ENCODE peak calls at places on chromosomes 16 and 17, in ten cellular contexts. S is tibial artery; X is fibroblast of the aortic adventitia; E is omental fat pad; O is osteoblast; U is mesothelial cell of epicardium; Z is upper lobe of left lung; I is CD4-positive, alpha-beta T cell; K is breast epithelium; J is RWPE1. M is an unnamed sample.

GRCh38 chr16:73215482-73216377 is 167.8 kb upstream of the ZFHX3 start:
- DNase-seq in Z (no peak), K (no peak), S (no peak), O (no peak), E (no peak), I (no peak), J (no peak), U (no peak), X (no peak), M (no peak)

GRCh38 chr16:46918905-46919792 is 35.0 kb downstream of the GPT2 start:
- DNase-seq in J (no peak), Z (no peak), U (no peak), K (no peak), I (no peak), E (no peak), O (peak), S (no peak), X (no peak), M (no peak)

GRCh38 chr16:29848420-29849297 is 14.4 kb downstream of the CDIPT start:
- DNase-seq in K (peak), Z (peak), X (peak), O (peak), S (peak), U (no peak), J (peak), I (peak), E (peak), M (no peak)

GRCh38 chr17:3972281-3972731 is 8.1 kb upstream of the ATP2A3 start:
- DNase-seq in O (peak), Z (no peak), I (no peak), K (no peak), X (no peak), J (no peak), S (no peak), E (no peak), U (no peak), M (no peak)

GRCh38 chr16:46673320-46674013 is 15.5 kb downstream of the VPS35 start:
- DNase-seq in E (no peak), K (no peak), U (peak), S (peak), J (peak), X (peak), I (no peak), O (peak), Z (no peak), M (no peak)

GRCh38 chr17:15900871-15901270 is 44.1 kb upstream of the ADORA2B start:
- DNase-seq in U (no peak), E (no peak), S (no peak), K (no peak), O (no peak), Z (no peak), I (no peak), X (no peak), J (no peak), M (no peak)

GRCh38 chr16:81094771-81095251 is 1.4 kb downstream of the GCSH start:
- DNase-seq in E (no peak), U (no peak), Z (no peak), I (no peak), O (no peak), S (no peak), X (peak), K (no peak), J (no peak), M (no peak)

GRCh38 chr16:19113577-19114358 is at the start of gene ITPRIPL2:
- DNase-seq in E (peak), S (peak), J (peak), U (peak), K (peak), O (peak), X (peak), Z (peak), I (no peak), M (peak)

GRCh38 chr16:11627822-11628457 is 40.3 kb upstream of the SNN start:
- DNase-seq in J (peak), S (no peak), O (peak), K (peak), X (peak), Z (no peak), I (no peak), E (no peak), U (no peak), M (no peak)

GRCh38 chr17:3510090-3510489 is 34.3 kb downstream of the ASPA start:
- DNase-seq in J (no peak), E (no peak), O (no peak), K (no peak), U (no peak), Z (no peak), I (no peak), S (no peak), X (no peak), M (no peak)

DNA sequence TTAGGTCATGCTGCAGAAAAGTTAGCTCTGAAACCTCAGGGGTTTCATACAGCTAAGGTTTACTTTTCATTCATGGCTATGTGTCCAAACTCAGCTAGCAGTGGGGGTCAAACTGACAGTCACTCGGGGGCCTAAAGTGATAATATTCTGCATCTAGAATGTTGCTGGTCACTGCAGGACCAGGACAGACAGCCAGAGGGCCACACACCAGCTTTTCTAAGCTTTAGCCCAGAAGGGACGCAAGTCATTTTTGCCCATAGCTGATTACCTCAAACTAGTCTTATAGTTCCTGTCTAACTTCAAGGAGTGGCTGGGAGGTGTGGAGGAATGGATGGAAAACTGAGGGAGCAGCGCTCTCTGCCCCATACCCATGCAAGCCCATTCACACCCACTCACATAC is 163.0 kb upstream of the NLRP1 start:
- DNase-seq in U (no peak), Z (no peak), J (no peak), I (no peak), X (no peak), O (no peak), S (no peak), K (no peak), E (no peak), M (no peak)
- TF ChIP-seq CTCF in U (no peak), Z (no peak), J (no peak), I (no peak), X (peak), O (peak), S (no peak), K (no peak), E (no peak), M (no peak)

DNA sequence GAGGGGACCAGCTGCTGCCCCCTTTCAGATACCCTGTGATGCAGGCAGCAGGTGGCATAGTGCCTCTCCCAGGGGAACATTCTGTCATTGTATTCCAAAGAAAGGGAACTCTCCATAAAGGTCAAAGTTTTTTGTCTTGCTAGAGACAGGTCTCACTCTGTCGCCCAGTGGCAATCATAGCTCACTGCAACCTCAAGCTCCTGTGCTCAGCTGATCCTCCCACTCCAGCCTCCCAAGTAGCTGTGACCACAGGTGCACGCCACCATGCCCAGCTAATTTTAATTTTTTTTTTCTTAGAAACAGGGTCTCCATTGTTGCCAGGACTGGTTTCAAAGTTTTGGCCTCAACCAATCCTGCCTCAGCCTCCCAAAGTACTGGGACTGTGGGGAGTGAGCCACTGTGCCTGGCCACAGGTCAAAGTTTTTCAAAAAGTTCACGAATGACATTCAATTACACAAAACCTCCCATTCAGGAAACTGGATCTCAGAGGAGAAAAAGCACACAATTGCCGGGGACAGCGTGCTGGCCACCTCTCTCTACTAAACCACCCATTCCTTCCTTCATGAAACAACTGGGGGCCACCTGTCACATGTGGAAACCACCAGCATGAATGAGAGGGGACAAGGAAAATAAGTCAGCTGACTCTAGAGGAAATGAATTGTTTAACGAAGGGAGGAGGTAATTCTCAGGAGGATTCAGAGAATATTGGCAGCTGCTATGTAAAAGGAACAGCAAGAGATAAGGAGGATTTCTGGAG is 80.0 kb downstream of the MARCHF10 start:
- DNase-seq in S (no peak), Z (no peak), K (no peak), E (no peak), O (no peak), J (no peak), X (no peak), I (no peak), U (no peak), M (no peak)
- TF ChIP-seq CTCF in S (no peak), Z (no peak), K (no peak), E (no peak), O (no peak), J (no peak), X (no peak), I (no peak), U (no peak), M (no peak)

GRCh38 chr16:1336619-1337018 is 3.2 kb downstream of the BAIAP3 start:
- DNase-seq in I (no peak), J (no peak), S (no peak), K (no peak), X (no peak), O (no peak), U (no peak), E (no peak), Z (peak), M (no peak)

GRCh38 chr16:1335996-1336395 is 2.6 kb downstream of the BAIAP3 start:
- DNase-seq in S (no peak), J (no peak), K (no peak), O (no peak), Z (no peak), X (no peak), E (no peak), I (no peak), U (no peak), M (no peak)

GRCh38 chr16:1337486-1337885 is 4.0 kb downstream of the BAIAP3 start:
- DNase-seq in X (no peak), O (no peak), U (no peak), E (no peak), I (no peak), Z (peak), S (no peak), J (no peak), K (no peak), M (no peak)

GRCh38 chr16:1338855-1339675 is 5.6 kb downstream of the BAIAP3 start:
- DNase-seq in K (no peak), U (no peak), X (no peak), I (no peak), Z (peak), E (no peak), O (no peak), J (no peak), S (no peak), M (no peak)

GRCh38 chr16:1338119-1338730 is 4.8 kb downstream of the BAIAP3 start:
- DNase-seq in K (no peak), X (no peak), U (no peak), E (no peak), J (no peak), I (no peak), Z (peak), S (no peak), O (no peak), M (no peak)
- TF ChIP-seq CTCF in K (no peak), X (peak), U (peak), E (no peak), J (peak), I (no peak), Z (peak), S (no peak), O (peak), M (peak)

DNA sequence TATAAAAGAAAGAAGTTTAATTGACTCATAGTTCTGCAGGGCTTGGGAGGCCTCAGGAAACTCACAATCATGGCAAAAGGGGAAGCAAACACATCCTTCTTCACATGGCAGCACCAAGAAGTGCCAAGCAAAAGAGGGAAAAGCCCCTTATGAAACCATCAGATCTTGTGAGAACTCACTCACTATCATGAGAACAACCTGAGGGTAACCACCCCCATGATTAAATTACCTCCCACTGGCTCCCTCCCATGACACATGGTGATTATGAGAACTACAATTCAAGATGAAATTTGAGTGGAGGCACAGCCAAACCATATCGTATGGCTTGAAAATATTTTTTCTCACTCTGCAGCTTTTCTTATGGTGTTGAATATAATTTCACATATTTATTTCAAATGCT is 151.7 kb downstream of the ANKFN1 start:
- DNase-seq in K (no peak), J (no peak), O (no peak), Z (no peak), S (no peak), I (no peak), E (no peak), U (no peak), X (no peak), M (no peak)
- TF ChIP-seq CTCF in K (no peak), J (no peak), O (no peak), Z (no peak), S (no peak), I (no peak), E (no peak), U (no peak), X (no peak), M (peak)

DNA sequence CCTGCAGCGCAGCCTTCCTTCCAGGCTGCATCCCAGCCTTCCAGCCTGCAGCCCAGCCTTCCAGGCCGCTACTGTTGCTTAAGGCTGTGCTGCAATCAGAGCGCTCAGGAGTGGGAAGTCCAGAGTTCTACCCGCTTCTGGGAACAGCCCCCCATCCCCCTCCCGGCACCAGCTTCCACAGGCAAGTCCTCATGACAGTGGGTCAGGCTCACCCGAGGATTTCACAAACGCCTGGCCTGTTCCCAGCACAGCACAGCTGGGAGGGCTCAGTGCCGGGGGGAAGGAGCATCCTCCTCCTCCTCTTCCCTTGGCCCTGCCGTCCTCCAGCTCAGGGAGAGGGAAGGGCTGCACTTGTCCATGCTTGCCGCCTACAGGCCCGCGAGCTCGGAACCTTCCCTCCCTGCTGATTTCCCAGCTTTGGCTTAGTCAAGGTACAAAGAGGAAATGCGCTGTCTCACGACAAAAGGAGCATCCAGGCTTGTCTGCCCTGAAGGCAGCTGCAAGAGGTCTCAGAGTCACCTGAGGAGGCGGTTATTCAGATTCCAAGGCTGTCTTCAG is 8.3 kb downstream of the SOCS3 start:
- DNase-seq in J (peak), X (peak), Z (peak), S (peak), O (peak), U (no peak), K (peak), I (no peak), E (peak), M (no peak)
- TF ChIP-seq CTCF in J (no peak), X (peak), Z (peak), S (no peak), O (no peak), U (no peak), K (no peak), I (no peak), E (no peak), M (no peak)

GRCh38 chr16:53901396-53901795 is 197.4 kb downstream of the FTO start:
- DNase-seq in J (no peak), S (no peak), O (no peak), E (no peak), U (no peak), I (no peak), K (no peak), X (no peak), Z (no peak), M (no peak)
- TF ChIP-seq CTCF in J (no peak), S (no peak), O (no peak), E (no peak), U (no peak), I (no peak), K (no peak), X (no peak), Z (no peak), M (no peak)

DNA sequence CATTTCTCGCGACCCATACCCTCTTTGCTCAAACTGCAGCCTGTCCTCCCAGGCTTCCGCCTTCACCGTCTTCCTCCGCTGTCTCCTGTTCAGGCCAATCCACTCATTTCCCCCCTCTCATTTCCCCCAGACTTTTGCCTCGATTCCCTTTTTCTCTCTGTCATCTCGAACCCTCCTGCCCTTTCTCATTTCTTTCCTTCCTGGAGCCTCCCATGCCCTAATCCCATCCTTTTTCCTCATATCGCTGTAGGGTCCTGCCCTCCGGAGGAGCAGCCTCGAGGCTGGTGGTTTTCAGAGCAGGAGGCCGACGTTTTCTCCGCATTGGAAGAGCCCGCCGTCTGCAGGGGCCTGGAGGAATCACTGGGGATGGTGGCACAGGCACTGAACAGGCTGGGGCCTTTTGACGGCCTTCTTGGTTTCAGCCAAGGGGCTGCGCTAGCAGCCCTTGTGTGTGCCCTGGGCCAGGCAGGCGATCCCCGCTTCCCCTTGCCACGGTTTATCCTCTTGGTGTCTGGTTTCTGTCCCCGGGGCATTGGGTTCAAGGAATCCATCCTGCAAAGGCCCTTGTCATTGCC is 620 bp downstream of the OVCA2 start:
- DNase-seq in S (no peak), O (peak), K (no peak), X (peak), Z (no peak), U (no peak), I (no peak), E (no peak), J (no peak), M (no peak)
- TF ChIP-seq CTCF in S (no peak), O (no peak), K (no peak), X (peak), Z (no peak), U (no peak), I (no peak), E (no peak), J (no peak), M (peak)

DNA sequence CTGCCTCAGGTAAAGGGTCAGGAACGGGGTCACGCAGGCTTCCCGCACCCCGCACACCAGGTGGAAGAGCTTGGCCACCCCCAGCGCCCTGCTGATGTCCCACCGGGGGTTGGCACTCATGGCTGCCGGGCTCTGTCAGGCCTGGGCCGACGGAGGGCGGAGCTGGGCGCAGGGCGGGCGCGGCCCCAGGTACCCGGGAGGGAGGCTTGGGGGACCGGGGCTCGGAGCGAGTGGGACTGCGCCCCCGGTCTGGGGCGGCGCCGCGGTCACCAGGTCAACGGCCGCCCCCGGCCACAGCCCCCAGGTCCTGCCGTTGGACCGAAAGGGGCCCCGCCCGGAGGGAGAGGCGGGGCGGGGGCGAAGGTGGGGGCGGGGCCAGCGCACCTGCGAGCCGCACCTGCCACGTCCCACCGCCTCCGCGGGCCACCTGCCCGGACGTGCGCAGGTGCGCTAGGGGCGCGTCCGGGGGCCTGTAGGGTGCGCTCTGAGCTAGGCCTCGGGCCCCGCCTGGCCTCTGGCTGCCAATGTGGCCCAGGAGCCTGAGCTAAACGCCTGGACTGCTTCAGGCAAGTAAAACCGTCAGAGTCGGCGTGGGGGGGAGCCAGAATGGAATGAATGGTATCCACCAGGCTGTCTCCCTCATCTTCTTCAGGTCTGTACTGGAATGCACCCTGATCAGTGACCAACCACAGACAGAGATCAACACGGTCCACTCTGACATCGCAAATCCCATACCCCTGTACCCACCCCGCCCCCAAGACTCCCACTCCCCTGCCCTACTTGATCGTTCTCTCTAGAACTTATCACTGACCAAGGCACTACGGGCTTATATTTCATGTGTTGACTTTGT is at the start of gene MFSD6L:
- DNase-seq in O (no peak), X (no peak), S (no peak), U (no peak), K (no peak), J (peak), E (no peak), Z (peak), I (no peak), M (no peak)
- TF ChIP-seq CTCF in O (no peak), X (no peak), S (no peak), U (no peak), K (no peak), J (no peak), E (no peak), Z (no peak), I (no peak), M (no peak)